ENCODE peak calls at places on chromosomes 12 and 14, in six cellular contexts. H, Q, W, V, B and Y are unnamed samples.
A peak's percentile ranks its signal among the peaks of the same experiment; 100 is the strongest.

GRCh38 chr12:98821849-98822248 is 176.8 kb downstream of the APAF1 start:
- DNase-seq in H (no peak), Q (no peak), W (no peak), V (no peak), B (no peak), Y (no peak)

GRCh38 chr12:75322464-75322863 is 7.7 kb downstream of the CAPS2 start:
- DNase-seq in H (peak; percentile 69), Q (no peak), W (peak; percentile 89), V (no peak), B (no peak), Y (no peak)

GRCh38 chr12:12807970-12808702 is 5.0 kb upstream of the DDX47 start:
- DNase-seq in H (peak; percentile 38), Q (no peak), W (peak; percentile 71), V (no peak), B (no peak), Y (no peak)

GRCh38 chr14:101918125-101918989 is 46.0 kb upstream of the DYNC1H1 start:
- DNase-seq in H (peak; percentile 9), Q (no peak), W (no peak), V (no peak), B (peak; percentile 37), Y (no peak)

GRCh38 chr14:104436047-104436531 is 143.5 kb upstream of the C14orf180 start:
- DNase-seq in H (no peak), Q (peak; percentile 75), W (no peak), V (peak; percentile 55), B (peak; percentile 41), Y (no peak)

GRCh38 chr12:10940389-10940788 is 1.3 kb upstream of the TAS2R14 start:
- DNase-seq in H (peak; percentile 33), Q (no peak), W (peak; percentile 87), V (no peak), B (peak; percentile 84), Y (no peak)

GRCh38 chr14:73383356-73383755 is 75.0 kb downstream of the NUMB start:
- DNase-seq in H (no peak), Q (no peak), W (no peak), V (no peak), B (no peak), Y (no peak)

GRCh38 chr12:57456145-57456700 is 1.1 kb downstream of the INHBE start:
- DNase-seq in H (peak; percentile 51), Q (peak; percentile 92), W (peak; percentile 44), V (peak; percentile 80), B (peak; percentile 94), Y (peak; percentile 51)

GRCh38 chr12:53524476-53524875 is 17.2 kb upstream of the NPFF start:
- DNase-seq in H (no peak), Q (no peak), W (no peak), V (no peak), B (no peak), Y (no peak)

GRCh38 chr12:127550271-127550670 is 716.7 kb upstream of the TMEM132C start:
- DNase-seq in H (peak; percentile 47), Q (no peak), W (peak; percentile 55), V (no peak), B (no peak), Y (no peak)

GRCh38 chr14:77027538-77028383 is 747 bp downstream of the IRF2BPL start:
- DNase-seq in H (peak; percentile 84), Q (peak; percentile 47), W (peak; percentile 81), V (peak; percentile 66), B (peak; percentile 71), Y (peak; percentile 27)

GRCh38 chr12:62903151-62903550 is 31.8 kb downstream of the PPM1H start:
- DNase-seq in H (no peak), Q (no peak), W (no peak), V (no peak), B (no peak), Y (no peak)

GRCh38 chr12:104136577-104136976 is 1.4 kb downstream of the NFYB start:
- DNase-seq in H (peak; percentile 11), Q (no peak), W (peak; percentile 67), V (no peak), B (no peak), Y (no peak)

GRCh38 chr12:123094349-123095073 is 56.4 kb downstream of the PITPNM2 start:
- DNase-seq in H (peak; percentile 88), Q (no peak), W (peak; percentile 88), V (no peak), B (no peak), Y (no peak)

GRCh38 chr12:132921685-132922084 is 34.3 kb upstream of the CHFR start:
- DNase-seq in H (no peak), Q (no peak), W (no peak), V (peak; percentile 55), B (peak; percentile 17), Y (no peak)

GRCh38 chr12:22893878-22894277 is 268.9 kb downstream of the ETNK1 start:
- DNase-seq in H (no peak), Q (no peak), W (no peak), V (no peak), B (no peak), Y (no peak)

GRCh38 chr14:66009104-66009503 is 477.1 kb upstream of the CCDC196 start:
- DNase-seq in H (peak; percentile 91), Q (no peak), W (peak; percentile 12), V (no peak), B (peak; percentile 94), Y (peak; percentile 11)

GRCh38 chr14:92572050-92572449 is 58.5 kb downstream of the RIN3 start:
- DNase-seq in H (no peak), Q (no peak), W (no peak), V (no peak), B (no peak), Y (no peak)

GRCh38 chr12:9378430-9378835 is 170.2 kb upstream of the PZP start:
- DNase-seq in H (no peak), Q (peak; percentile 63), W (no peak), V (no peak), B (peak; percentile 54), Y (no peak)

GRCh38 chr12:126424696-126425095 is 1359.5 kb downstream of the AACS start:
- DNase-seq in H (no peak), Q (no peak), W (no peak), V (no peak), B (no peak), Y (no peak)

GRCh38 chr12:113086249-113087164 is 30.0 kb downstream of the DTX1 start:
- DNase-seq in H (no peak), Q (no peak), W (no peak), V (no peak), B (peak; percentile 26), Y (no peak)

GRCh38 chr14:71372411-71372838 is 465.2 kb downstream of the PCNX1 start:
- DNase-seq in H (peak; percentile 85), Q (no peak), W (peak; percentile 88), V (no peak), B (no peak), Y (no peak)

GRCh38 chr12:50690923-50691322 is 73.0 kb upstream of the ATF1 start:
- DNase-seq in H (no peak), Q (no peak), W (no peak), V (no peak), B (no peak), Y (no peak)

GRCh38 chr14:34059925-34060746 is 109.3 kb upstream of the EGLN3 start:
- DNase-seq in H (peak; percentile 73), Q (peak; percentile 75), W (peak; percentile 50), V (peak; percentile 79), B (peak; percentile 85), Y (peak; percentile 66)

GRCh38 chr12:116528498-116528897 is 30.7 kb upstream of the MAP1LC3B2 start:
- DNase-seq in H (peak; percentile 40), Q (no peak), W (no peak), V (no peak), B (no peak), Y (no peak)

GRCh38 chr12:117968826-117969659 is at the start of gene KSR2:
- DNase-seq in H (no peak), Q (peak; percentile 96), W (no peak), V (peak; percentile 87), B (peak; percentile 92), Y (peak; percentile 84)

GRCh38 chr12:100142851-100143559 is at the start of gene BLTP3B:
- DNase-seq in H (peak; percentile 85), Q (peak; percentile 97), W (peak; percentile 55), V (peak; percentile 92), B (peak; percentile 96), Y (peak; percentile 84)

GRCh38 chr14:44962573-44963528 is 861 bp downstream of the TOGARAM1 start:
- DNase-seq in H (peak; percentile 55), Q (no peak), W (peak; percentile 54), V (no peak), B (peak; percentile 41), Y (peak; percentile 43)

DNA sequence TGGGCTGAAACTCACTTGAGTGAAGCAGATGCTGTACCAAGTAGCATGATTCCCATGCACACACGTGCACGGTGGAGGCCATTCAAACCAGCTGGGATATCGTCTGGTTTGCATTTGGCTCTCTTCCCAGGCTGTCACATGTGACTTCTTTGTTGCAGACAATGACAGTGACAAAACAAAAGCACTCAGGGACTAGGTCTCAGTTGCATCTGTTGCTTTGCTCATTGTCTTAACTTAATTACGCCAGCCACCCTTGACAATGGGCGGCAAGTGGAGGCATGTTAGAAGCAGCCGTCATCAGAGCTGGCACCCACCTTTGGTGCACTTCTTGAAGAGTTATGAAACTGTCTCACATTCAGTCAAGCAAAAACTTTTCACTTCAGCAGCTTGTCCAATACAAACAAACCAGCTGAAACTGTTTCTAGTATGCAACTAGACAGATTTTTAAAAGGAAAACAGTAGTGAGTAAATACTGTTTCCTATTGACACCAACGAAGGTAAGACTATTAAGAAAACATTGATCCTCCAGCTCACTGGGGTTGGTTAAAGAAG is 74.3 kb downstream of the IGF1 start:
- DNase-seq in H (no peak), Q (no peak), W (peak; percentile 15), V (no peak), B (peak; percentile 20), Y (peak; percentile 6)
- H3K23ac ChIP-seq in H (no peak overlapping the region), Q (peak overlapping the region; percentile 62), W (no peak overlapping the region), V (no peak overlapping the region), B (no peak overlapping the region), Y (no peak overlapping the region)

DNA sequence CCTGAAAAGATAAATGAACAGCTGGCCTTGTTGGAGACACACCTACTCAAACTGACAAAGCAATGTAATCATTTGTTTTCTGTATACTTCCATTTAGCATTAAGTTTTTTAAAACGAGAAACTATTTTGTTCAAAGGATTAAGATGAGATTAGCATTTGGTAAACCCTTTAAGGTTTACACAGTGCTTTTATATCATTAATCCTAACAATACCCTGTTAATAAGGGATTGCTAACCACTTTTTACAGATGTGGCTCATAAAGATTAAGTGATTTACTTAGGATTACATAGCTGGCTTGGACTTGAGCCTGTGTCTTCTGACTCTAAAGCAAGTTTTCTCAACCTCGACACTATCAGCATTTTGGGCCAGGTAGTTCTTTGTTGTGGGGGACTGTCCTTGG is 134.4 kb downstream of the CFAP54 start:
- DNase-seq in H (no peak), Q (no peak), W (no peak), V (no peak), B (no peak), Y (no peak)
- H3K23ac ChIP-seq in H (no peak overlapping the region), Q (no peak overlapping the region), W (no peak overlapping the region), V (no peak overlapping the region), B (no peak overlapping the region), Y (no peak overlapping the region)

DNA sequence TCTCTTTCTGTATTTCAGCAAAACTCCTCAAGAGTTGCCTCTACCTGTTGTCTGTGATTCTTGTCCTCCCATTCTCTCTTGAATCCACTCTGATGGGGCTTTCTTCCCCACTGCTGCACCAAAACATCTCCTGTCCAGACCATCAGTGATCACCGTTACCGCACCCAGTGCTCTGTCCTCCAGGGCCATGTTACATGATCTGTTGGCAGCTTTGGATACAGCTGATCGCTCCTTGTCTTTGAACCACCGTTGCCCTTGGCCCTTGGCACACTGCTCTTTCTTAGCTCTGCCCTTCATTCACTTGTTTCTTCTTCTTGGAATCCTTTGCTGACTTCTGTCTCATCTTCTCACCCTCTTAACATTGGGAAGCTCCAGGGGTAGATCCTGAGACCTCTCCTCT is 333.7 kb upstream of the FKBP4 start:
- DNase-seq in H (no peak), Q (no peak), W (no peak), V (no peak), B (no peak), Y (no peak)
- H3K23ac ChIP-seq in H (no peak overlapping the region), Q (no peak overlapping the region), W (no peak overlapping the region), V (no peak overlapping the region), B (no peak overlapping the region), Y (no peak overlapping the region)

GRCh38 chr12:55972906-55973597 is 826 bp upstream of the RAB5B start:
- DNase-seq in H (no peak), Q (no peak), W (peak; percentile 53), V (no peak), B (no peak), Y (no peak)
- H3K23ac ChIP-seq in H (no peak overlapping the region), Q (no peak overlapping the region), W (peak overlapping the region; percentile 97), V (no peak overlapping the region), B (no peak overlapping the region), Y (no peak overlapping the region)